ENCODE peak calls at places on chromosomes 5 and 9, in eight cellular contexts. W is effector memory CD4-positive, alpha-beta T cell; L is progenitor cell of endocrine pancreas; X is pons; M is HCT116; S is stimulated activated CD4-positive, alpha-beta T cell treated with anti-CD3 and anti-CD28 coated beads, Interleukin-2, amount 100 ng/mL, for 48 hours; B is left cardiac atrium; Q is D341Med. G is an unnamed sample.

GRCh38 chr9:131405858-131406566 is 12.1 kb downstream of the PRRC2B start:
- DNase-seq in W (no peak), L (no peak), X (no peak), M (no peak), S (no peak), B (peak), Q (no peak), G (no peak)

GRCh38 chr5:68957591-68957990 is 136.2 kb upstream of the SLC30A5 start:
- DNase-seq in W (no peak), L (no peak), X (no peak), M (no peak), S (no peak), B (no peak), Q (no peak), G (no peak)

GRCh38 chr5:72292411-72292810 is 27.6 kb downstream of the MRPS27 start:
- DNase-seq in W (no peak), L (no peak), X (no peak), M (no peak), S (no peak), B (no peak), Q (no peak), G (no peak)

GRCh38 chr9:122931851-122932199 is 513 bp upstream of the ZBTB26 start:
- DNase-seq in W (no peak), L (no peak), X (no peak), M (no peak), S (no peak), B (no peak), Q (no peak), G (no peak)

GRCh38 chr5:87827561-87827960 is 414.8 kb upstream of the CCNH start:
- DNase-seq in W (no peak), L (no peak), X (no peak), M (no peak), S (no peak), B (no peak), Q (no peak), G (no peak)

GRCh38 chr5:132136906-132137305 is 63.3 kb downstream of the CSF2 start:
- DNase-seq in W (no peak), L (no peak), X (peak), M (no peak), S (no peak), B (no peak), Q (no peak), G (no peak)

GRCh38 chr5:57725628-57726504 is 243.3 kb upstream of the ACTBL2 start:
- DNase-seq in W (no peak), L (no peak), X (no peak), M (no peak), S (no peak), B (no peak), Q (no peak), G (no peak)

GRCh38 chr5:139707445-139708003 is 59.4 kb downstream of the CXXC5 start:
- DNase-seq in W (no peak), L (no peak), X (no peak), M (no peak), S (no peak), B (no peak), Q (no peak), G (no peak)

GRCh38 chr9:93132946-93133640 is 958 bp downstream of the NINJ1 start:
- DNase-seq in W (no peak), L (no peak), X (peak), M (no peak), S (no peak), B (no peak), Q (no peak), G (no peak)

GRCh38 chr9:104927912-104928740 is at the start of gene ABCA1:
- DNase-seq in W (peak), L (peak), X (peak), M (peak), S (peak), B (peak), Q (peak), G (peak)

GRCh38 chr9:80873861-80874260 is 815.5 kb downstream of the TLE1 start:
- DNase-seq in W (no peak), L (no peak), X (no peak), M (no peak), S (no peak), B (no peak), Q (no peak), G (no peak)

GRCh38 chr9:38001430-38001829 is 67.6 kb downstream of the SHB start:
- DNase-seq in W (no peak), L (no peak), X (no peak), M (no peak), S (no peak), B (no peak), Q (no peak), G (no peak)